ENCODE peak calls at places on chromosomes 12 and 14, in eight cellular contexts. One of them, this sample, is unnamed.
A peak's percentile ranks its signal among the peaks of the same experiment; 100 is the strongest.

GRCh38 chr14:23356036-23356435 is 3.3 kb upstream of the SLC22A17 start:
- DNase-seq in left lung: no peak
- DNase-seq in endothelial cell: no peak
- DNase-seq in ovary: no peak
- DNase-seq in heart right ventricle: no peak
- DNase-seq in GM13976: peak; percentile 4
- DNase-seq in astrocyte: no peak
- DNase-seq in MM.1S: no peak
- DNase-seq in this sample: no peak

GRCh38 chr14:49766839-49767238 is 1.1 kb upstream of the KLHDC2 start:
- DNase-seq in MM.1S: no peak
- DNase-seq in GM13976: peak; percentile 18
- DNase-seq in endothelial cell: no peak
- DNase-seq in heart right ventricle: no peak
- DNase-seq in ovary: no peak
- DNase-seq in left lung: no peak
- DNase-seq in astrocyte: no peak
- DNase-seq in this sample: no peak

GRCh38 chr12:123546281-123546680 is 12.8 kb upstream of the RILPL1 start:
- DNase-seq in left lung: no peak
- DNase-seq in ovary: no peak
- DNase-seq in heart right ventricle: no peak
- DNase-seq in MM.1S: no peak
- DNase-seq in astrocyte: no peak
- DNase-seq in endothelial cell: no peak
- DNase-seq in GM13976: no peak
- DNase-seq in this sample: no peak

GRCh38 chr12:67446716-67447115 is 177.6 kb downstream of the CAND1 start:
- DNase-seq in GM13976: no peak
- DNase-seq in ovary: no peak
- DNase-seq in heart right ventricle: no peak
- DNase-seq in MM.1S: no peak
- DNase-seq in astrocyte: no peak
- DNase-seq in left lung: no peak
- DNase-seq in endothelial cell: no peak
- DNase-seq in this sample: no peak

GRCh38 chr12:57370084-57370483 is 60.8 kb downstream of the R3HDM2 start:
- DNase-seq in astrocyte: no peak
- DNase-seq in ovary: no peak
- DNase-seq in MM.1S: no peak
- DNase-seq in endothelial cell: no peak
- DNase-seq in heart right ventricle: no peak
- DNase-seq in left lung: no peak
- DNase-seq in GM13976: no peak
- DNase-seq in this sample: no peak

GRCh38 chr12:124852329-124852831 is 11.3 kb downstream of the SCARB1 start:
- DNase-seq in ovary: peak; percentile 75
- DNase-seq in endothelial cell: no peak
- DNase-seq in GM13976: no peak
- DNase-seq in astrocyte: no peak
- DNase-seq in MM.1S: no peak
- DNase-seq in left lung: peak; percentile 89
- DNase-seq in heart right ventricle: peak; percentile 62
- DNase-seq in this sample: no peak

GRCh38 chr14:35121026-35121886 is 534 bp downstream of the PPP2R3C start:
- DNase-seq in endothelial cell: no peak
- DNase-seq in heart right ventricle: peak; percentile 14
- DNase-seq in MM.1S: no peak
- DNase-seq in ovary: peak; percentile 48
- DNase-seq in left lung: no peak
- DNase-seq in astrocyte: no peak
- DNase-seq in GM13976: peak; percentile 16
- DNase-seq in this sample: no peak

GRCh38 chr12:93572712-93573551 is 457 bp downstream of the SOCS2 start:
- DNase-seq in GM13976: peak; percentile 43
- DNase-seq in heart right ventricle: peak; percentile 53
- DNase-seq in endothelial cell: peak; percentile 47
- DNase-seq in MM.1S: no peak
- DNase-seq in left lung: peak; percentile 42
- DNase-seq in ovary: peak; percentile 58
- DNase-seq in astrocyte: peak; percentile 34
- DNase-seq in this sample: peak; percentile 29

GRCh38 chr12:97557116-97557515 is 94.5 kb downstream of the RMST start:
- DNase-seq in astrocyte: no peak
- DNase-seq in ovary: no peak
- DNase-seq in left lung: no peak
- DNase-seq in GM13976: no peak
- DNase-seq in endothelial cell: no peak
- DNase-seq in MM.1S: no peak
- DNase-seq in heart right ventricle: no peak
- DNase-seq in this sample: no peak

GRCh38 chr12:6604254-6605029 is 2.7 kb downstream of the CHD4 start:
- DNase-seq in ovary: no peak
- DNase-seq in astrocyte: no peak
- DNase-seq in left lung: no peak
- DNase-seq in MM.1S: no peak
- DNase-seq in heart right ventricle: no peak
- DNase-seq in GM13976: no peak
- DNase-seq in endothelial cell: no peak
- DNase-seq in this sample: no peak

GRCh38 chr12:6607751-6608591 is 792 bp upstream of the CHD4 start:
- DNase-seq in endothelial cell: no peak
- DNase-seq in GM13976: peak; percentile 71
- DNase-seq in MM.1S: peak; percentile 57
- DNase-seq in heart right ventricle: no peak
- DNase-seq in ovary: peak; percentile 61
- DNase-seq in astrocyte: peak; percentile 52
- DNase-seq in left lung: no peak
- DNase-seq in this sample: peak; percentile 59

GRCh38 chr12:6606331-6607131 is 648 bp downstream of the CHD4 start:
- DNase-seq in endothelial cell: peak; percentile 72
- DNase-seq in left lung: peak; percentile 71
- DNase-seq in GM13976: peak; percentile 73
- DNase-seq in ovary: peak; percentile 87
- DNase-seq in heart right ventricle: peak; percentile 78
- DNase-seq in astrocyte: no peak
- DNase-seq in MM.1S: peak; percentile 35
- DNase-seq in this sample: peak; percentile 68

GRCh38 chr12:6603095-6603567 is 4.0 kb downstream of the CHD4 start:
- DNase-seq in left lung: peak; percentile 38
- DNase-seq in ovary: no peak
- DNase-seq in heart right ventricle: peak; percentile 69
- DNase-seq in GM13976: no peak
- DNase-seq in MM.1S: peak; percentile 30
- DNase-seq in endothelial cell: no peak
- DNase-seq in astrocyte: peak; percentile 27
- DNase-seq in this sample: no peak

GRCh38 chr12:6605425-6606330 is 1.5 kb downstream of the CHD4 start:
- DNase-seq in left lung: no peak
- DNase-seq in GM13976: no peak
- DNase-seq in ovary: no peak
- DNase-seq in MM.1S: peak; percentile 58
- DNase-seq in endothelial cell: peak; percentile 16
- DNase-seq in astrocyte: peak; percentile 19
- DNase-seq in heart right ventricle: no peak
- DNase-seq in this sample: no peak
- TF ChIP-seq CTCF in left lung: no peak
- TF ChIP-seq CTCF in GM13976: no peak
- TF ChIP-seq CTCF in ovary: no peak
- TF ChIP-seq CTCF in MM.1S: peak; percentile 4
- TF ChIP-seq CTCF in endothelial cell: no peak
- TF ChIP-seq CTCF in astrocyte: peak; percentile 2
- TF ChIP-seq CTCF in heart right ventricle: no peak
- TF ChIP-seq CTCF in this sample: no peak

GRCh38 chr14:105019861-105020814 is 745 bp downstream of the CDCA4 start:
- DNase-seq in ovary: peak; percentile 67
- DNase-seq in left lung: peak; percentile 53
- DNase-seq in endothelial cell: peak; percentile 73
- DNase-seq in GM13976: peak; percentile 63
- DNase-seq in heart right ventricle: peak; percentile 34
- DNase-seq in astrocyte: no peak
- DNase-seq in MM.1S: peak; percentile 30
- DNase-seq in this sample: peak; percentile 57

GRCh38 chr14:105020815-105021655 is at the start of gene CDCA4:
- DNase-seq in left lung: peak; percentile 95
- DNase-seq in MM.1S: peak; percentile 92
- DNase-seq in ovary: peak; percentile 98
- DNase-seq in endothelial cell: peak; percentile 99
- DNase-seq in heart right ventricle: peak; percentile 98
- DNase-seq in astrocyte: peak; percentile 76
- DNase-seq in GM13976: peak; percentile 100
- DNase-seq in this sample: peak; percentile 99

GRCh38 chr14:105022276-105022670 is 1.4 kb upstream of the CDCA4 start:
- DNase-seq in left lung: no peak
- DNase-seq in astrocyte: no peak
- DNase-seq in ovary: no peak
- DNase-seq in heart right ventricle: no peak
- DNase-seq in MM.1S: no peak
- DNase-seq in endothelial cell: no peak
- DNase-seq in GM13976: no peak
- DNase-seq in this sample: no peak

GRCh38 chr14:105023144-105023543 is 2.3 kb upstream of the CDCA4 start:
- DNase-seq in MM.1S: no peak
- DNase-seq in heart right ventricle: no peak
- DNase-seq in GM13976: no peak
- DNase-seq in endothelial cell: no peak
- DNase-seq in left lung: no peak
- DNase-seq in ovary: no peak
- DNase-seq in astrocyte: no peak
- DNase-seq in this sample: no peak

GRCh38 chr14:105021656-105022275 is 883 bp upstream of the CDCA4 start:
- DNase-seq in astrocyte: no peak
- DNase-seq in GM13976: no peak
- DNase-seq in MM.1S: peak; percentile 16
- DNase-seq in left lung: peak; percentile 46
- DNase-seq in endothelial cell: peak; percentile 39
- DNase-seq in ovary: peak; percentile 60
- DNase-seq in heart right ventricle: no peak
- DNase-seq in this sample: no peak
- TF ChIP-seq CTCF in astrocyte: peak; percentile 8
- TF ChIP-seq CTCF in GM13976: no peak
- TF ChIP-seq CTCF in MM.1S: peak; percentile 24
- TF ChIP-seq CTCF in left lung: no peak
- TF ChIP-seq CTCF in endothelial cell: no peak
- TF ChIP-seq CTCF in ovary: no peak
- TF ChIP-seq CTCF in heart right ventricle: no peak
- TF ChIP-seq CTCF in this sample: peak; percentile 33

DNA sequence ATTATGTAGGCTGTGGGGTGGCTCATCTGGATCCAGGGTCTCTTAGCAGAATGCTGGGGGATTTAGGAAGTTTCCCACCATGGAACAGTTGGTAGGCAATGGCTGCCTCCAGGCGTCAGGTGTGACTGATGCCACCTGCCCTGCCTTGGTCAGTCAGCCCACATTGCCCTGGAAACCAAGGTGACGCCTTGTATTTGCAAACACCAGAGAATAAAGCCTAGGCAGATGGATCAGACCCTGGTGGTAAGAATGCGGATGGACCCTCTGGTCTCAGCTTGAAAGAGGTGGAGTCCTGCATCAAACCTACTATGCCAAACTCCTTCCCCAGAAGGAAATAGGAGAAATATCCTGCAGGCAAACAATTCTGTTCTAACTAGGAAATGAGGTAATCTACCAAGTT is 38.2 kb downstream of the NCKAP5L start:
- DNase-seq in GM13976: no peak
- DNase-seq in endothelial cell: peak; percentile 46
- DNase-seq in heart right ventricle: no peak
- DNase-seq in ovary: peak; percentile 18
- DNase-seq in astrocyte: no peak
- DNase-seq in left lung: no peak
- DNase-seq in MM.1S: no peak
- DNase-seq in this sample: no peak
- TF ChIP-seq CTCF in GM13976: no peak
- TF ChIP-seq CTCF in endothelial cell: peak; percentile 65
- TF ChIP-seq CTCF in heart right ventricle: no peak
- TF ChIP-seq CTCF in ovary: no peak
- TF ChIP-seq CTCF in astrocyte: no peak
- TF ChIP-seq CTCF in left lung: no peak
- TF ChIP-seq CTCF in MM.1S: no peak
- TF ChIP-seq CTCF in this sample: no peak

DNA sequence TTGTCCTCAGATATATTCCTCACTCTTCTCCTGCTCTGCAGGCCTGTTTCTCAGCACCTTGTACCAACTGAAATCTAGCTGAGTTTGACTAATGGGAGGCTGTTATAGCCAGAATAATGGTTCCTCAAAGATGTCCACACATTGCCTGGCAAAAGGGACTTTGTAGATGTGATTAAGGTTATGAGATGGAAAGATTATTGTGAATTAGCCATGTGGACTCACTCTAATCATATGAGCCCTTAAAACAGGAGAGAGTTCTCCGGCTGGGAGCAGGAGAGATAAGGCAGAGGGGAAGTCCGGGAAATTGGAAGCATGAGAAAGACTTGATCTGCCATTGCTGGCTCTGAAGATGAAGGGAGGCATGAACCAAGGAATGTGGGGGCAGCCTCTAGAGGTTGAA is 40.0 kb upstream of the KTN1 start:
- DNase-seq in GM13976: no peak
- DNase-seq in MM.1S: no peak
- DNase-seq in astrocyte: no peak
- DNase-seq in endothelial cell: no peak
- DNase-seq in heart right ventricle: no peak
- DNase-seq in left lung: no peak
- DNase-seq in ovary: no peak
- DNase-seq in this sample: no peak
- TF ChIP-seq CTCF in GM13976: no peak
- TF ChIP-seq CTCF in MM.1S: no peak
- TF ChIP-seq CTCF in astrocyte: no peak
- TF ChIP-seq CTCF in endothelial cell: no peak
- TF ChIP-seq CTCF in heart right ventricle: no peak
- TF ChIP-seq CTCF in left lung: no peak
- TF ChIP-seq CTCF in ovary: no peak
- TF ChIP-seq CTCF in this sample: no peak

DNA sequence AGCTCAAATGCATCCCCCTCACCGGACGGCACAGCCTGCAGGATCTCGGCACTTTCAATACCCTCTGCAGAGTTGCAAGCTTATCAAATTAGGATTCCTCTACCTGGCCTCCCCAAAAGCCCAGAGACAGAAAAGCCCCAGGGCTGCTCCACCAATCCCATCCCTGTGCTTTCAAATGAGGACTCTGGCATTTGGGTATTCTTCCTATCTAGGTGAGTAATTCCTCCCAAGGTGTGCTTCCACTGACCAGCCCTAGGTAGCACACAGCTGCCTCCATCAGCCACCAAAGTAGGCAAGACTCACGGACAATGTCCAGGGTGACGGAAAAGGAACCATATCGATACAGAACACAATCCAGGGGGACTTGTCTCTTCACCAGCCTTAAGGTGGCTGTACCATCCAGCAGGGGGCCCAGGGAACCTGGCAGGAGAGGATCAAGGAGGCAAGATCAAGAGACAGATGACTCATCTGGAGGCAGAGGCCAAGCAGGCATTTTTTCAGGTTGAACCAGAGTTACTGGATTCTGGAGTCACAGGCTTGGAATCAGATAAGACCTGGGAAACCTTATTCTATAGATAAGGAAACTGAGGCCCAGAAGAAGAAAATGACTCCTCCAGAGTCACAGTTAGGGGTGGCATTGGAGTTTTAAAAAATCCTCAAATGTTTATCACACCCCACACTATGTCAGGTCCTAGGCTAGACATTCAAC is 9.9 kb downstream of the PMEL start:
- DNase-seq in left lung: no peak
- DNase-seq in endothelial cell: peak; percentile 33
- DNase-seq in heart right ventricle: no peak
- DNase-seq in astrocyte: peak; percentile 62
- DNase-seq in GM13976: no peak
- DNase-seq in MM.1S: no peak
- DNase-seq in ovary: no peak
- DNase-seq in this sample: no peak
- TF ChIP-seq CTCF in left lung: peak; percentile 21
- TF ChIP-seq CTCF in endothelial cell: no peak
- TF ChIP-seq CTCF in heart right ventricle: no peak
- TF ChIP-seq CTCF in astrocyte: peak; percentile 41
- TF ChIP-seq CTCF in GM13976: no peak
- TF ChIP-seq CTCF in MM.1S: no peak
- TF ChIP-seq CTCF in ovary: no peak
- TF ChIP-seq CTCF in this sample: no peak